ENCODE peak calls at places on chromosome 5, in four cellular contexts. One of them, this sample, is unnamed.

GRCh38 chr5:32326216-32326772 is 13.6 kb upstream of the MTMR12 start:
- DNase-seq in GM13977: no peak
- DNase-seq in heart left ventricle: no peak
- DNase-seq in CD8-positive, alpha-beta T cell: no peak
- DNase-seq in this sample: no peak

GRCh38 chr5:156474251-156474650 is 147.3 kb downstream of the SGCD start:
- DNase-seq in GM13977: no peak
- DNase-seq in heart left ventricle: peak; percentile 82
- DNase-seq in CD8-positive, alpha-beta T cell: no peak
- DNase-seq in this sample: no peak

GRCh38 chr5:132136906-132137305 is 63.3 kb downstream of the CSF2 start:
- DNase-seq in GM13977: no peak
- DNase-seq in heart left ventricle: no peak
- DNase-seq in CD8-positive, alpha-beta T cell: no peak
- DNase-seq in this sample: no peak

GRCh38 chr5:157607371-157608161 is 32.0 kb upstream of the ADAM19 start:
- DNase-seq in GM13977: no peak
- DNase-seq in heart left ventricle: no peak
- DNase-seq in CD8-positive, alpha-beta T cell: peak; percentile 63
- DNase-seq in this sample: no peak

GRCh38 chr5:14125262-14125661 is 17.9 kb upstream of the TRIO start:
- DNase-seq in GM13977: no peak
- DNase-seq in heart left ventricle: no peak
- DNase-seq in CD8-positive, alpha-beta T cell: no peak
- DNase-seq in this sample: no peak

GRCh38 chr5:113218200-113218599 is 216.6 kb downstream of the TSSK1B start:
- DNase-seq in GM13977: no peak
- DNase-seq in heart left ventricle: peak; percentile 79
- DNase-seq in CD8-positive, alpha-beta T cell: no peak
- DNase-seq in this sample: no peak

GRCh38 chr5:129960831-129961230 is 56.6 kb downstream of the CHSY3 start:
- DNase-seq in GM13977: no peak
- DNase-seq in heart left ventricle: no peak
- DNase-seq in CD8-positive, alpha-beta T cell: no peak
- DNase-seq in this sample: no peak

GRCh38 chr5:1652873-1653707 is 129.3 kb upstream of the LPCAT1 start:
- DNase-seq in GM13977: no peak
- DNase-seq in heart left ventricle: no peak
- DNase-seq in CD8-positive, alpha-beta T cell: peak; percentile 50
- DNase-seq in this sample: no peak

GRCh38 chr5:18003784-18004183 is 369.5 kb downstream of the TAF11L14 start:
- DNase-seq in GM13977: no peak
- DNase-seq in heart left ventricle: no peak
- DNase-seq in CD8-positive, alpha-beta T cell: no peak
- DNase-seq in this sample: no peak

GRCh38 chr5:66867622-66868322 is 271.6 kb downstream of the MAST4 start:
- DNase-seq in GM13977: no peak
- DNase-seq in heart left ventricle: no peak
- DNase-seq in CD8-positive, alpha-beta T cell: no peak
- DNase-seq in this sample: no peak

GRCh38 chr5:56155992-56156584 is 77.0 kb downstream of the ANKRD55 start:
- DNase-seq in GM13977: no peak
- DNase-seq in heart left ventricle: peak; percentile 39
- DNase-seq in CD8-positive, alpha-beta T cell: no peak
- DNase-seq in this sample: no peak

GRCh38 chr5:88142801-88143692 is 125.6 kb downstream of the TMEM161B start:
- DNase-seq in GM13977: no peak
- DNase-seq in heart left ventricle: peak; percentile 28
- DNase-seq in CD8-positive, alpha-beta T cell: no peak
- DNase-seq in this sample: no peak

GRCh38 chr5:2165991-2166978 is 283.6 kb upstream of the IRX4 start:
- DNase-seq in GM13977: no peak
- DNase-seq in heart left ventricle: no peak
- DNase-seq in CD8-positive, alpha-beta T cell: no peak
- DNase-seq in this sample: no peak

GRCh38 chr5:10452768-10453331 is 11.2 kb downstream of the ROPN1L start:
- DNase-seq in GM13977: peak; percentile 83
- DNase-seq in heart left ventricle: no peak
- DNase-seq in CD8-positive, alpha-beta T cell: no peak
- DNase-seq in this sample: no peak

GRCh38 chr5:132427285-132428146 is 58.0 kb downstream of the SLC22A5 start:
- DNase-seq in GM13977: no peak
- DNase-seq in heart left ventricle: peak; percentile 54
- DNase-seq in CD8-positive, alpha-beta T cell: peak; percentile 78
- DNase-seq in this sample: no peak

GRCh38 chr5:68499952-68500351 is 284.4 kb downstream of the PIK3R1 start:
- DNase-seq in GM13977: no peak
- DNase-seq in heart left ventricle: no peak
- DNase-seq in CD8-positive, alpha-beta T cell: no peak
- DNase-seq in this sample: no peak

GRCh38 chr5:176882566-176882900 is 16.6 kb downstream of the HK3 start:
- DNase-seq in GM13977: no peak
- DNase-seq in heart left ventricle: no peak
- DNase-seq in CD8-positive, alpha-beta T cell: no peak
- DNase-seq in this sample: no peak

GRCh38 chr5:116626272-116626723 is 51.7 kb upstream of the SEMA6A start:
- DNase-seq in GM13977: no peak
- DNase-seq in heart left ventricle: peak; percentile 73
- DNase-seq in CD8-positive, alpha-beta T cell: no peak
- DNase-seq in this sample: peak; percentile 42

GRCh38 chr5:133938932-133939331 is 29.5 kb downstream of the C5orf15 start:
- DNase-seq in GM13977: peak; percentile 55
- DNase-seq in heart left ventricle: no peak
- DNase-seq in CD8-positive, alpha-beta T cell: no peak
- DNase-seq in this sample: no peak

GRCh38 chr5:15383469-15383868 is 116.5 kb upstream of the FBXL7 start:
- DNase-seq in GM13977: no peak
- DNase-seq in heart left ventricle: no peak
- DNase-seq in CD8-positive, alpha-beta T cell: no peak
- DNase-seq in this sample: no peak

GRCh38 chr5:176744584-176744965 is 65.8 kb upstream of the UNC5A start:
- DNase-seq in GM13977: peak; percentile 32
- DNase-seq in heart left ventricle: no peak
- DNase-seq in CD8-positive, alpha-beta T cell: no peak
- DNase-seq in this sample: no peak

GRCh38 chr5:150612905-150613670 is 27.4 kb upstream of the SYNPO start:
- DNase-seq in GM13977: no peak
- DNase-seq in heart left ventricle: peak; percentile 49
- DNase-seq in CD8-positive, alpha-beta T cell: no peak
- DNase-seq in this sample: no peak

GRCh38 chr5:92909545-92909962 is 671.5 kb downstream of the NR2F1-AS1 start:
- DNase-seq in GM13977: no peak
- DNase-seq in heart left ventricle: no peak
- DNase-seq in CD8-positive, alpha-beta T cell: no peak
- DNase-seq in this sample: no peak

GRCh38 chr5:9409413-9410089 is 136.3 kb downstream of the SEMA5A start:
- DNase-seq in GM13977: no peak
- DNase-seq in heart left ventricle: no peak
- DNase-seq in CD8-positive, alpha-beta T cell: no peak
- DNase-seq in this sample: no peak

GRCh38 chr5:109329296-109330252 is 80.2 kb downstream of the PJA2 start:
- DNase-seq in GM13977: no peak
- DNase-seq in heart left ventricle: no peak
- DNase-seq in CD8-positive, alpha-beta T cell: no peak
- DNase-seq in this sample: no peak

GRCh38 chr5:89989831-89990230 is 419.7 kb downstream of the CETN3 start:
- DNase-seq in GM13977: no peak
- DNase-seq in heart left ventricle: no peak
- DNase-seq in CD8-positive, alpha-beta T cell: no peak
- DNase-seq in this sample: no peak

GRCh38 chr5:17252543-17252942 is 35.1 kb downstream of the BASP1 start:
- DNase-seq in GM13977: no peak
- DNase-seq in heart left ventricle: no peak
- DNase-seq in CD8-positive, alpha-beta T cell: no peak
- DNase-seq in this sample: no peak

DNA sequence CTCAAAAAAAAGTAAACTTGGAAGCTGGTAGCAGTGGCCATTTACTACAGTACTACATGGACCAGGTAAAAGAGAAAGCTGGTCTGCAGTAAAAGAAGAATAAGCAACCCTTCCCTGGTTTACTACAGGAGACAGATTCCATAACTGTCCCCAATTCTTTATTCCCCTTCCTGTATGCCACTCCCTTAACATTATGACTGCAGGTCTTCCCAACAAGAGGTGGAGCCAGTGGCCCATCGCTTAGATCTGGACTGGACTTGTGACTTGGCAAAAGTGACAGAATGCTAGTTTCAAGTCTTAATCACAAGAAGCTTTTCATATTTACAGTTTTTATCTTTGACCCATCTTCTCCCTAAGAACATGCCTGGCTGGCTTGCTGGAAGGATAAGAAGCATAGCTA is 42.6 kb upstream of the SLC12A2 start:
- DNase-seq in GM13977: no peak
- DNase-seq in heart left ventricle: no peak
- DNase-seq in CD8-positive, alpha-beta T cell: no peak
- DNase-seq in this sample: no peak
- TF ChIP-seq CTCF in GM13977: no peak
- TF ChIP-seq CTCF in heart left ventricle: no peak
- TF ChIP-seq CTCF in CD8-positive, alpha-beta T cell: no peak
- TF ChIP-seq CTCF in this sample: no peak

GRCh38 chr5:154611341-154611767 is 133.3 kb upstream of the HAND1 start:
- DNase-seq in GM13977: no peak
- DNase-seq in heart left ventricle: no peak
- DNase-seq in CD8-positive, alpha-beta T cell: no peak
- DNase-seq in this sample: no peak

GRCh38 chr5:154607746-154608145 is 129.7 kb upstream of the HAND1 start:
- DNase-seq in GM13977: no peak
- DNase-seq in heart left ventricle: no peak
- DNase-seq in CD8-positive, alpha-beta T cell: no peak
- DNase-seq in this sample: no peak

GRCh38 chr5:154612666-154613065 is 134.6 kb upstream of the HAND1 start:
- DNase-seq in GM13977: no peak
- DNase-seq in heart left ventricle: no peak
- DNase-seq in CD8-positive, alpha-beta T cell: no peak
- DNase-seq in this sample: no peak

GRCh38 chr5:154608531-154609011 is 130.5 kb upstream of the HAND1 start:
- DNase-seq in GM13977: no peak
- DNase-seq in heart left ventricle: no peak
- DNase-seq in CD8-positive, alpha-beta T cell: no peak
- DNase-seq in this sample: no peak

GRCh38 chr5:154610321-154611154 is 132.5 kb upstream of the HAND1 start:
- DNase-seq in GM13977: peak; percentile 91
- DNase-seq in heart left ventricle: peak; percentile 74
- DNase-seq in CD8-positive, alpha-beta T cell: peak; percentile 56
- DNase-seq in this sample: no peak
- TF ChIP-seq CTCF in GM13977: peak; percentile 99
- TF ChIP-seq CTCF in heart left ventricle: peak; percentile 74
- TF ChIP-seq CTCF in CD8-positive, alpha-beta T cell: peak; percentile 32
- TF ChIP-seq CTCF in this sample: no peak

GRCh38 chr5:36688722-36689121 is 82.3 kb downstream of the SLC1A3 start:
- DNase-seq in GM13977: no peak
- DNase-seq in heart left ventricle: no peak
- DNase-seq in CD8-positive, alpha-beta T cell: no peak
- DNase-seq in this sample: no peak
- TF ChIP-seq CTCF in GM13977: peak; percentile 41
- TF ChIP-seq CTCF in heart left ventricle: peak; percentile 15
- TF ChIP-seq CTCF in CD8-positive, alpha-beta T cell: no peak
- TF ChIP-seq CTCF in this sample: no peak

GRCh38 chr5:71769265-71769664 is 50.2 kb downstream of the CARTPT start:
- DNase-seq in GM13977: no peak
- DNase-seq in heart left ventricle: no peak
- DNase-seq in CD8-positive, alpha-beta T cell: no peak
- DNase-seq in this sample: no peak

GRCh38 chr5:71762826-71763225 is 43.8 kb downstream of the CARTPT start:
- DNase-seq in GM13977: no peak
- DNase-seq in heart left ventricle: no peak
- DNase-seq in CD8-positive, alpha-beta T cell: no peak
- DNase-seq in this sample: no peak

GRCh38 chr5:71771191-71771590 is 52.1 kb downstream of the CARTPT start:
- DNase-seq in GM13977: no peak
- DNase-seq in heart left ventricle: no peak
- DNase-seq in CD8-positive, alpha-beta T cell: no peak
- DNase-seq in this sample: no peak

GRCh38 chr5:71770381-71770780 is 51.3 kb downstream of the CARTPT start:
- DNase-seq in GM13977: no peak
- DNase-seq in heart left ventricle: no peak
- DNase-seq in CD8-positive, alpha-beta T cell: no peak
- DNase-seq in this sample: no peak

GRCh38 chr5:71767661-71768060 is 48.6 kb downstream of the CARTPT start:
- DNase-seq in GM13977: no peak
- DNase-seq in heart left ventricle: no peak
- DNase-seq in CD8-positive, alpha-beta T cell: no peak
- DNase-seq in this sample: no peak
- TF ChIP-seq CTCF in GM13977: no peak
- TF ChIP-seq CTCF in heart left ventricle: no peak
- TF ChIP-seq CTCF in CD8-positive, alpha-beta T cell: no peak
- TF ChIP-seq CTCF in this sample: no peak